ENCODE peak calls at places on chromosome 9, in six cellular contexts. I, V, W, H, N and Q are unnamed samples.

GRCh38 chr9:77486968-77487367 is 161.2 kb downstream of the GNA14 start:
- DNase-seq in I (no peak), V (no peak), W (no peak), H (no peak), N (no peak), Q (no peak)

GRCh38 chr9:88425538-88425950 is 37.3 kb downstream of the SPIN1 start:
- DNase-seq in I (no peak), V (no peak), W (no peak), H (no peak), N (no peak), Q (no peak)

GRCh38 chr9:77224750-77225312 is 47.5 kb downstream of the VPS13A start:
- DNase-seq in I (no peak), V (no peak), W (no peak), H (no peak), N (no peak), Q (no peak)

GRCh38 chr9:124098141-124098905 is 86.8 kb downstream of the LHX2 start:
- DNase-seq in I (no peak), V (no peak), W (no peak), H (no peak), N (no peak), Q (no peak)

GRCh38 chr9:135616621-135617537 is 22.5 kb downstream of the GLT6D1 start:
- DNase-seq in I (no peak), V (no peak), W (no peak), H (no peak), N (peak), Q (no peak)

GRCh38 chr9:132857031-132857430 is 21.1 kb downstream of the AK8 start:
- DNase-seq in I (no peak), V (no peak), W (no peak), H (no peak), N (no peak), Q (no peak)

GRCh38 chr9:91405343-91406077 is 18.1 kb downstream of the NFIL3 start:
- DNase-seq in I (no peak), V (no peak), W (no peak), H (no peak), N (no peak), Q (no peak)

GRCh38 chr9:124212381-124213050 is 45.2 kb upstream of the NEK6 start:
- DNase-seq in I (no peak), V (no peak), W (no peak), H (no peak), N (no peak), Q (no peak)

GRCh38 chr9:522658-523057 is 308.0 kb downstream of the DOCK8 start:
- DNase-seq in I (no peak), V (no peak), W (no peak), H (no peak), N (no peak), Q (no peak)

GRCh38 chr9:87546704-87547103 is 49.0 kb downstream of the DAPK1 start:
- DNase-seq in I (no peak), V (no peak), W (peak), H (no peak), N (no peak), Q (no peak)

GRCh38 chr9:21840647-21841046 is 38.2 kb downstream of the MTAP start:
- DNase-seq in I (no peak), V (no peak), W (no peak), H (no peak), N (no peak), Q (no peak)

GRCh38 chr9:120931278-120932085 is 4.9 kb upstream of the TRAF1 start:
- DNase-seq in I (peak), V (peak), W (no peak), H (no peak), N (no peak), Q (no peak)

GRCh38 chr9:16624356-16624755 is 246.1 kb downstream of the BNC2 start:
- DNase-seq in I (no peak), V (no peak), W (no peak), H (no peak), N (no peak), Q (no peak)

GRCh38 chr9:130948266-130948665 is 9.2 kb upstream of the FIBCD1 start:
- DNase-seq in I (no peak), V (no peak), W (no peak), H (no peak), N (no peak), Q (no peak)

GRCh38 chr9:137138701-137139467 is at the start of gene GRIN1:
- DNase-seq in I (no peak), V (peak), W (no peak), H (no peak), N (peak), Q (no peak)

DNA sequence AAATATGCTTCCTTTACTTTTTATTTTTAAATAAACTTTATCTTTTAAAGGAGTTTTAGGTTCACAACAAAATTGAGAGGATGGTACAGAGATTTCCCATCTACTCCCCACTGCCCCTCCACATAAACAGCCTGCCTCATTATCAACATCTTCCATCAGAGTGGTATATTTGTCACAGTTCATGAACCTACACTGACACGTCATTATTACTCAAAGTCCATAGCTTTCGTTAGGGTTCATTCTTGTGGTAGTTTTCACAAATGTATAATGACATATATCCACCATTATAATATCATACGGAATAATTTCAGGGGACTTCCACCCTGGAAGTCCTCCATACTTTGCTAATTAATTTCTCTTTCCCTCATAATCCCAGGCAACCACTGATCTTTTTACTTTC is 204.9 kb downstream of the SMARCA2 start:
- DNase-seq in I (no peak), V (no peak), W (no peak), H (no peak), N (no peak), Q (no peak)
- TF ChIP-seq TAF1 in I (no peak), V (no peak), W (no peak), H (no peak), N (no peak), Q (no peak)

GRCh38 chr9:98045234-98046160 is 11.0 kb upstream of the NANS start:
- DNase-seq in I (peak), V (no peak), W (peak), H (no peak), N (no peak), Q (no peak)
- TF ChIP-seq TAF1 in I (peak), V (peak), W (peak), H (peak), N (no peak), Q (no peak)

GRCh38 chr9:104968025-104968982 is 40.3 kb upstream of the ABCA1 start:
- DNase-seq in I (no peak), V (peak), W (peak), H (peak), N (peak), Q (no peak)

GRCh38 chr9:104972242-104972866 is 44.4 kb upstream of the ABCA1 start:
- DNase-seq in I (no peak), V (no peak), W (no peak), H (no peak), N (no peak), Q (no peak)

GRCh38 chr9:104969116-104969515 is 41.2 kb upstream of the ABCA1 start:
- DNase-seq in I (no peak), V (no peak), W (no peak), H (no peak), N (no peak), Q (no peak)

GRCh38 chr9:104971521-104971920 is 43.6 kb upstream of the ABCA1 start:
- DNase-seq in I (no peak), V (no peak), W (no peak), H (no peak), N (no peak), Q (no peak)

GRCh38 chr9:104970588-104970987 is 42.6 kb upstream of the ABCA1 start:
- DNase-seq in I (no peak), V (no peak), W (no peak), H (no peak), N (no peak), Q (no peak)
- TF ChIP-seq TAF1 in I (no peak), V (no peak), W (no peak), H (no peak), N (no peak), Q (no peak)

GRCh38 chr9:72929542-72929941 is 23.3 kb downstream of the ALDH1A1 start:
- DNase-seq in I (no peak), V (no peak), W (no peak), H (no peak), N (no peak), Q (no peak)
- TF ChIP-seq TAF1 in I (no peak), V (no peak), W (no peak), H (no peak), N (no peak), Q (no peak)

GRCh38 chr9:134547161-134548100 is 94.2 kb upstream of the COL5A1 start:
- DNase-seq in I (no peak), V (peak), W (no peak), H (no peak), N (no peak), Q (no peak)

GRCh38 chr9:134544388-134545212 is 97.0 kb upstream of the COL5A1 start:
- DNase-seq in I (no peak), V (no peak), W (peak), H (no peak), N (no peak), Q (no peak)

GRCh38 chr9:134546746-134547145 is 94.9 kb upstream of the COL5A1 start:
- DNase-seq in I (no peak), V (peak), W (no peak), H (no peak), N (no peak), Q (no peak)

GRCh38 chr9:134545213-134546211 is 96.1 kb upstream of the COL5A1 start:
- DNase-seq in I (no peak), V (peak), W (no peak), H (no peak), N (no peak), Q (no peak)

DNA sequence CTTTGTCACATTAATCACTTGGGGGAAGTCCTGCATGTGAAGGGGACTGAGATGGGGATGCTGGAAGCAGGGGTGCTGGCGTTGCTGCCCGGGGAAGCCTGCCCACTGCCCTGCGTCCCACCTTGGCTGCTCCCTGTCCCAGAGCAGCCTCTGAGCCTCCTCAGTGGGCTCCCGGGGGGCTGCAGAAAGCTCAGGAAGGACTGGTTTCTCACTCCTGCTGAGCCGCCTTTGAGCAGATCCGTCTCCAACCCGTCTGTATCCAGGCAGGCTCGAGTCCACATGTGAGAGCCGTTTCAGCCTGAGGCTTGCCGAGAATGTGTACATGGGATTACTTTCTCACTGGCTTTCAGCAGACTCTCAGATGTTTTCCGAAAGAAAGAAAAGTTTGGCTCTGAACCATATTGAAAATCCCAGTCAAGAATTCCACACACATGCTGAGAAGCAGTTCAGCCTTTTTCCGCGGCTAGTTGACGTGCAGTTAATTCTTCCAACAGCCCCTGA is 95.3 kb upstream of the COL5A1 start:
- DNase-seq in I (no peak), V (no peak), W (no peak), H (no peak), N (no peak), Q (no peak)
- TF ChIP-seq TAF1 in I (no peak), V (no peak), W (no peak), H (no peak), N (no peak), Q (no peak)

GRCh38 chr9:5288591-5288990 is 15.9 kb downstream of the RLN2 start:
- DNase-seq in I (no peak), V (no peak), W (peak), H (no peak), N (no peak), Q (no peak)

GRCh38 chr9:5286262-5286661 is 18.3 kb downstream of the RLN2 start:
- DNase-seq in I (no peak), V (no peak), W (no peak), H (no peak), N (no peak), Q (no peak)

DNA sequence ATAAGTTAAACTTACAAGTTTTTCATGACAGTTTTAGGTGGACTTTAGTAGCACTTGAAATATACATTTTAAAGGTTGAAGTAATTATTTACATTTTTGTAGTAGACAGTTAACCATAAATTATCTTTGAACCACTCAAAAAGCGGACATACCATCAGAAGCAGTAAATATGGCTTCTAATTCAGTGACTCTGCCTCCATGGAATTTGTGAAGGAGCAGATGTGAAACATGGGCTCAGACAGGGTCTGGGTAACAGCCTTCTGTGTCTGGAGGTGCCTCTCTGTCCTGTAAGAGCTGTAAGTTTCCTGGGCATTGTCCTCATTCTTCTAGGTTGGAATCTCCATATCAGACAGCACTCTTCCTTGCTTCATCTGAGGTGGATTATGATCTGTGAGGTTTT is 12.4 kb downstream of the RLN2 start:
- DNase-seq in I (no peak), V (no peak), W (no peak), H (no peak), N (no peak), Q (no peak)
- TF ChIP-seq TAF1 in I (no peak), V (no peak), W (no peak), H (no peak), N (no peak), Q (no peak)

DNA sequence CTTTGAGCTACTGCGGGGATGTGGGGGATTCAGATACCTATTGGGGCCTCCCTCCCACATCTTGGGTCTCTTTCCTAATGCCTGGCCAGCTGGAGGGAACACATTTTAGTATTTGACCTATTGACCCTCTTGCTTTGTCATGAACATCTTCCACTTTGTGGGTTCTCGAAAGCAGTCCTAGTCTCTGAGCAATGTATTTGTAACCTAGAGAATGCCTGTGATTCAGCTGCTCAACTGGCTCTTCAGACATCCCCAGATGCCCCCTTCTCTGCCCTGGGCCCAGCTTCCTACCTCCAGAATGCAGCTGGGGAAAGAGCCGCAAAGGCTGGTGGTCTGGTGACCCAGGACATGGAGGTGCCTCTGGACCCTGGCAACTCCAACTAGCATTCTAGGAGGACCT is 32.2 kb downstream of the APTX start:
- DNase-seq in I (no peak), V (no peak), W (no peak), H (no peak), N (no peak), Q (no peak)
- TF ChIP-seq TAF1 in I (no peak), V (no peak), W (no peak), H (no peak), N (no peak), Q (no peak)

GRCh38 chr9:109922617-109923260 is 142.7 kb downstream of the PALM2AKAP2 start:
- DNase-seq in I (no peak), V (no peak), W (no peak), H (no peak), N (no peak), Q (no peak)
- TF ChIP-seq TAF1 in I (no peak), V (no peak), W (no peak), H (no peak), N (no peak), Q (no peak)

DNA sequence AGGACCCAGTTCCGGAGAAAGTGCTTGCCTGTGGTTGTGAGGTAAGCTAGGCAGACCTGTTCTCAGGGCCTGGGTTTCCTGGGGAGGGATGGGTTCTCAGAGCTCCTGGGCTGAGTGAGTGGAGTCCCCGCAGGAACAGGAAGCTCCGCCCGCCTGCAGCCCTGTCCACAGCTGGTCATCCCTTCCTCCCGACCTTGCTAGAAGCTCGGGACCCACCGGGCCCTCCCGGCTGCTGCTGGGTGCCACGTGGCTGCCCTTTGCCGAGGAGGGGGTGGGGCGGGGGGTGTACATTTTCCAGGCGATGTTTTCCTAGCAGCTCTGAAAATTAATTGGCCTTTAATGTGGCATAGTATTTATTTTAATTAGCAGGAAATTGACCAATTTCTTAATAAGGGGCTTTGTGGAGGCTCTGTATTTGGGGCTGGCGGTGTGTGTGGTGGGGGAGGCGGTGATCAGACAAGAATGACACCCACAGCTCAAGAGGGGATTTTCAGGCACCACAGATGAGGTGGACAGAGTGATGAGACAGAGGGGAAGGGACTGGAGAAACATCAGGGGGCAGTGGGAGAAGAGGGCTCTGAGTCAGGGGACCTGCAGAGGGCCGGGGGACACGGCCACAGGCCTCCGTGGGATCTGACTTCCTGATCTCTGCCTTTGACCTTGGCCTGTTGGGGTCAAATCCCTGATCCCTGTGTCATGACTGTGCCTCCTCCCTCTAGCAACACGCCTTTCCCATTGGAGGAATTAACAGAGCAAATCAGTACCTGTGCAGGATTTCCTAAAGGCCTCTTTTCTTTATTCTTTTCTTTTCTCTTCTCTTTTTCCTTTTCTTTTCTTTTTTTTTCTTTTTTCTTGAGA is 197.8 kb downstream of the C9orf50 start:
- DNase-seq in I (no peak), V (no peak), W (no peak), H (no peak), N (no peak), Q (no peak)
- TF ChIP-seq TAF1 in I (no peak), V (no peak), W (no peak), H (no peak), N (no peak), Q (no peak)